ENCODE peak calls at places on chromosomes 6 and 20, in six cellular contexts. One of them, this sample, is unnamed.

GRCh38 chr20:50810842-50811241 is 16.0 kb downstream of the BCAS4 start:
- DNase-seq in GM12865: peak; percentile 81
- DNase-seq in sigmoid colon: no peak
- DNase-seq in dorsolateral prefrontal cortex: no peak
- DNase-seq in left lung: no peak
- DNase-seq in ovary: no peak
- DNase-seq in this sample: no peak

GRCh38 chr6:119331676-119332286 is 17.8 kb downstream of the MAN1A1 start:
- DNase-seq in GM12865: no peak
- DNase-seq in sigmoid colon: no peak
- DNase-seq in dorsolateral prefrontal cortex: no peak
- DNase-seq in left lung: no peak
- DNase-seq in ovary: no peak
- DNase-seq in this sample: no peak

GRCh38 chr20:688809-689208 is 13.2 kb upstream of the SCRT2 start:
- DNase-seq in GM12865: no peak
- DNase-seq in sigmoid colon: no peak
- DNase-seq in dorsolateral prefrontal cortex: no peak
- DNase-seq in left lung: no peak
- DNase-seq in ovary: no peak
- DNase-seq in this sample: no peak

GRCh38 chr20:2246081-2246491 is 49.7 kb upstream of the TGM3 start:
- DNase-seq in GM12865: no peak
- DNase-seq in sigmoid colon: no peak
- DNase-seq in dorsolateral prefrontal cortex: no peak
- DNase-seq in left lung: no peak
- DNase-seq in ovary: no peak
- DNase-seq in this sample: no peak

GRCh38 chr6:74946961-74947360 is 258.9 kb downstream of the COL12A1 start:
- DNase-seq in GM12865: no peak
- DNase-seq in sigmoid colon: no peak
- DNase-seq in dorsolateral prefrontal cortex: no peak
- DNase-seq in left lung: no peak
- DNase-seq in ovary: no peak
- DNase-seq in this sample: no peak

GRCh38 chr6:20415304-20416062 is 13.8 kb downstream of the E2F3 start:
- DNase-seq in GM12865: no peak
- DNase-seq in sigmoid colon: no peak
- DNase-seq in dorsolateral prefrontal cortex: no peak
- DNase-seq in left lung: no peak
- DNase-seq in ovary: no peak
- DNase-seq in this sample: no peak

GRCh38 chr20:5056801-5057599 is 55.7 kb upstream of the SLC23A2 start:
- DNase-seq in GM12865: peak; percentile 67
- DNase-seq in sigmoid colon: no peak
- DNase-seq in dorsolateral prefrontal cortex: peak; percentile 37
- DNase-seq in left lung: peak; percentile 85
- DNase-seq in ovary: no peak
- DNase-seq in this sample: no peak

GRCh38 chr6:108492131-108492766 is 68.5 kb upstream of the FOXO3 start:
- DNase-seq in GM12865: peak; percentile 40
- DNase-seq in sigmoid colon: no peak
- DNase-seq in dorsolateral prefrontal cortex: no peak
- DNase-seq in left lung: no peak
- DNase-seq in ovary: no peak
- DNase-seq in this sample: no peak

GRCh38 chr6:85419046-85419759 is 30.7 kb upstream of the NT5E start:
- DNase-seq in GM12865: peak; percentile 62
- DNase-seq in sigmoid colon: no peak
- DNase-seq in dorsolateral prefrontal cortex: no peak
- DNase-seq in left lung: no peak
- DNase-seq in ovary: peak; percentile 29
- DNase-seq in this sample: no peak

GRCh38 chr6:102562713-102563112 is 1169.2 kb downstream of the GRIK2 start:
- DNase-seq in GM12865: no peak
- DNase-seq in sigmoid colon: no peak
- DNase-seq in dorsolateral prefrontal cortex: no peak
- DNase-seq in left lung: no peak
- DNase-seq in ovary: no peak
- DNase-seq in this sample: no peak

GRCh38 chr6:87115402-87116135 is 20.7 kb upstream of the CGA start:
- DNase-seq in GM12865: peak; percentile 65
- DNase-seq in sigmoid colon: no peak
- DNase-seq in dorsolateral prefrontal cortex: no peak
- DNase-seq in left lung: no peak
- DNase-seq in ovary: no peak
- DNase-seq in this sample: no peak

GRCh38 chr6:32945106-32945761 is 4.4 kb upstream of the HLA-DMB start:
- DNase-seq in GM12865: peak; percentile 88
- DNase-seq in sigmoid colon: no peak
- DNase-seq in dorsolateral prefrontal cortex: no peak
- DNase-seq in left lung: no peak
- DNase-seq in ovary: no peak
- DNase-seq in this sample: no peak

GRCh38 chr20:1144401-1145172 is 26.2 kb downstream of the PSMF1 start:
- DNase-seq in GM12865: no peak
- DNase-seq in sigmoid colon: no peak
- DNase-seq in dorsolateral prefrontal cortex: no peak
- DNase-seq in left lung: no peak
- DNase-seq in ovary: no peak
- DNase-seq in this sample: no peak

GRCh38 chr6:170286934-170287265 is 4.0 kb downstream of the DLL1 start:
- DNase-seq in GM12865: no peak
- DNase-seq in sigmoid colon: no peak
- DNase-seq in dorsolateral prefrontal cortex: no peak
- DNase-seq in left lung: no peak
- DNase-seq in ovary: peak; percentile 50
- DNase-seq in this sample: no peak

GRCh38 chr6:146892613-146893401 is 294.0 kb downstream of the ADGB start:
- DNase-seq in GM12865: no peak
- DNase-seq in sigmoid colon: no peak
- DNase-seq in dorsolateral prefrontal cortex: no peak
- DNase-seq in left lung: no peak
- DNase-seq in ovary: no peak
- DNase-seq in this sample: no peak

GRCh38 chr20:1537731-1538058 is 19.8 kb downstream of the SIRPD start:
- DNase-seq in GM12865: peak; percentile 48
- DNase-seq in sigmoid colon: peak; percentile 73
- DNase-seq in dorsolateral prefrontal cortex: peak; percentile 16
- DNase-seq in left lung: peak; percentile 81
- DNase-seq in ovary: no peak
- DNase-seq in this sample: no peak

GRCh38 chr6:3022765-3023662 is 23.3 kb downstream of the NQO2 start:
- DNase-seq in GM12865: peak; percentile 35
- DNase-seq in sigmoid colon: no peak
- DNase-seq in dorsolateral prefrontal cortex: no peak
- DNase-seq in left lung: peak; percentile 85
- DNase-seq in ovary: no peak
- DNase-seq in this sample: no peak

GRCh38 chr20:18567739-18568091 is 483 bp downstream of the SMIM26 start:
- DNase-seq in GM12865: no peak
- DNase-seq in sigmoid colon: no peak
- DNase-seq in dorsolateral prefrontal cortex: no peak
- DNase-seq in left lung: no peak
- DNase-seq in ovary: no peak
- DNase-seq in this sample: no peak

GRCh38 chr6:73943401-73943800 is 247.4 kb downstream of the CD109 start:
- DNase-seq in GM12865: no peak
- DNase-seq in sigmoid colon: no peak
- DNase-seq in dorsolateral prefrontal cortex: no peak
- DNase-seq in left lung: no peak
- DNase-seq in ovary: no peak
- DNase-seq in this sample: no peak

GRCh38 chr6:5034736-5035135 is 30.9 kb upstream of the RPP40 start:
- DNase-seq in GM12865: no peak
- DNase-seq in sigmoid colon: no peak
- DNase-seq in dorsolateral prefrontal cortex: no peak
- DNase-seq in left lung: no peak
- DNase-seq in ovary: no peak
- DNase-seq in this sample: no peak

GRCh38 chr6:593139-593906 is 63.6 kb downstream of the HUS1B start:
- DNase-seq in GM12865: peak; percentile 75
- DNase-seq in sigmoid colon: no peak
- DNase-seq in dorsolateral prefrontal cortex: peak; percentile 69
- DNase-seq in left lung: no peak
- DNase-seq in ovary: peak; percentile 40
- DNase-seq in this sample: no peak

GRCh38 chr20:21074605-21075336 is 31.4 kb downstream of the LINC00237 start:
- DNase-seq in GM12865: peak; percentile 68
- DNase-seq in sigmoid colon: no peak
- DNase-seq in dorsolateral prefrontal cortex: no peak
- DNase-seq in left lung: no peak
- DNase-seq in ovary: no peak
- DNase-seq in this sample: no peak

GRCh38 chr6:111148110-111148509 is 60.8 kb downstream of the SLC16A10 start:
- DNase-seq in GM12865: no peak
- DNase-seq in sigmoid colon: no peak
- DNase-seq in dorsolateral prefrontal cortex: no peak
- DNase-seq in left lung: no peak
- DNase-seq in ovary: no peak
- DNase-seq in this sample: no peak

GRCh38 chr20:38407321-38407720 is 27.8 kb downstream of the SNHG17 start:
- DNase-seq in GM12865: no peak
- DNase-seq in sigmoid colon: no peak
- DNase-seq in dorsolateral prefrontal cortex: peak; percentile 5
- DNase-seq in left lung: peak; percentile 76
- DNase-seq in ovary: no peak
- DNase-seq in this sample: peak; percentile 56

GRCh38 chr6:2990179-2990931 is 9.3 kb upstream of the NQO2 start:
- DNase-seq in GM12865: no peak
- DNase-seq in sigmoid colon: peak; percentile 74
- DNase-seq in dorsolateral prefrontal cortex: peak; percentile 37
- DNase-seq in left lung: no peak
- DNase-seq in ovary: peak; percentile 42
- DNase-seq in this sample: no peak

GRCh38 chr20:32440069-32440757 is 82.1 kb downstream of the ASXL1 start:
- DNase-seq in GM12865: no peak
- DNase-seq in sigmoid colon: no peak
- DNase-seq in dorsolateral prefrontal cortex: no peak
- DNase-seq in left lung: no peak
- DNase-seq in ovary: no peak
- DNase-seq in this sample: no peak

GRCh38 chr20:51533291-51534172 is 9.0 kb downstream of the NFATC2 start:
- DNase-seq in GM12865: no peak
- DNase-seq in sigmoid colon: no peak
- DNase-seq in dorsolateral prefrontal cortex: no peak
- DNase-seq in left lung: no peak
- DNase-seq in ovary: no peak
- DNase-seq in this sample: no peak

GRCh38 chr6:162147805-162148204 is 579.8 kb downstream of the PRKN start:
- DNase-seq in GM12865: no peak
- DNase-seq in sigmoid colon: no peak
- DNase-seq in dorsolateral prefrontal cortex: no peak
- DNase-seq in left lung: no peak
- DNase-seq in ovary: no peak
- DNase-seq in this sample: no peak
- H3K4me3 ChIP-seq in GM12865: no peak overlapping the region
- H3K4me3 ChIP-seq in sigmoid colon: no peak overlapping the region
- H3K4me3 ChIP-seq in dorsolateral prefrontal cortex: no peak overlapping the region
- H3K4me3 ChIP-seq in left lung: no peak overlapping the region
- H3K4me3 ChIP-seq in ovary: no peak overlapping the region
- H3K4me3 ChIP-seq in this sample: no peak overlapping the region

GRCh38 chr6:56845027-56845426 is 109.9 kb upstream of the BEND6 start:
- DNase-seq in GM12865: no peak
- DNase-seq in sigmoid colon: no peak
- DNase-seq in dorsolateral prefrontal cortex: no peak
- DNase-seq in left lung: no peak
- DNase-seq in ovary: no peak
- DNase-seq in this sample: no peak

GRCh38 chr6:56841751-56842150 is 113.2 kb upstream of the BEND6 start:
- DNase-seq in GM12865: no peak
- DNase-seq in sigmoid colon: no peak
- DNase-seq in dorsolateral prefrontal cortex: no peak
- DNase-seq in left lung: no peak
- DNase-seq in ovary: no peak
- DNase-seq in this sample: no peak

GRCh38 chr6:56841372-56841749 is 113.5 kb upstream of the BEND6 start:
- DNase-seq in GM12865: no peak
- DNase-seq in sigmoid colon: no peak
- DNase-seq in dorsolateral prefrontal cortex: no peak
- DNase-seq in left lung: no peak
- DNase-seq in ovary: no peak
- DNase-seq in this sample: no peak

GRCh38 chr6:56842602-56843475 is 112.1 kb upstream of the BEND6 start:
- DNase-seq in GM12865: peak; percentile 52
- DNase-seq in sigmoid colon: peak; percentile 67
- DNase-seq in dorsolateral prefrontal cortex: no peak
- DNase-seq in left lung: peak; percentile 38
- DNase-seq in ovary: peak; percentile 60
- DNase-seq in this sample: peak; percentile 75

DNA sequence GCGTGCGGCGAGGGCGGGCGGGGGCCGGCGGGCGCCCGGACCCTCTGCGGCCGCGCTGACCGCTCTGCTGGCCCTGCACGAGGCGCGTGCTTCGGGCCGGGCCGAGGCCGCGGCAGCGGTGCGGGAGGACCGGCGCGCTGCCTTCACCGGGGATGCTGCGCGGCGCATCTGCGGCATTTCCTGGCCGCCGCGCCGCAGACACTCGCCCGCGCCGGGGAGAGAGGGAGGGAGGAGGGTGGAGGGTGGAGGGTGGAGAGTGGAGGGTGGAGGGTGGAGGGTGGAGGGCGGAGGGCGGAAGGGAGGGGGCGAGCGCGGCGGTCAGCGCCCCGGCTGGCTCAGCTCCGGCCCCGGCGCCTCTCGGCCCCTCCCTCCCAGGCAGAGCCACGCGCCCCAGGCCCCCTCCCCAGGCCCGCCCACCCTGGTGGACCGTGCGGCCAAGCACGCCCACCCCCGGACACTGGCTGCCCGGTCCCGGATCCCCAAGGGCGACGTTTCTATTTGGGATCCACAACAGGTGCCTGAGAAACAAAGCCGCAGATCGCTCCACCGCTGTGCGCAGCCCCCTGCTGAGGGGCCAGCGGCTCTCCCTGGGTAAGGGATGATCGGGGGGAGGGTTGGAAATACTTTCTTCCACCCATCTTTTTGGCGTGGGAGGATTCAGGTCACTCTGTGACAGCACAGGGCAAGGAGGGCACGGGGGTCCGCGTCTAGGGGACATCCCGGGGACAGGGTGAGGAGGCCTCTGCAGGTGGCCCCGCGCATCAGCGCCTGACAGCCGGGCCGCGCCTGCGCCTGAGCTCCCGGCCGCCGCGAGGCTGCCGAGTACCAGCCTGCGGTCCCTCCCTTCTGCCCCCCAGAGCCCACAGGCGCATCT is 111.2 kb upstream of the BEND6 start:
- DNase-seq in GM12865: peak; percentile 96
- DNase-seq in sigmoid colon: peak; percentile 90
- DNase-seq in dorsolateral prefrontal cortex: peak; percentile 80
- DNase-seq in left lung: peak; percentile 88
- DNase-seq in ovary: peak; percentile 74
- DNase-seq in this sample: peak; percentile 81
- TF ChIP-seq CTCF in GM12865: peak; percentile 70
- TF ChIP-seq CTCF in sigmoid colon: peak; percentile 36
- TF ChIP-seq CTCF in dorsolateral prefrontal cortex: peak; percentile 81
- TF ChIP-seq CTCF in left lung: peak; percentile 38
- TF ChIP-seq CTCF in ovary: no peak
- TF ChIP-seq CTCF in this sample: peak; percentile 56

GRCh38 chr6:12060780-12061619 is 48.9 kb downstream of the HIVEP1 start:
- DNase-seq in GM12865: peak; percentile 96
- DNase-seq in sigmoid colon: peak; percentile 79
- DNase-seq in dorsolateral prefrontal cortex: peak; percentile 82
- DNase-seq in left lung: peak; percentile 86
- DNase-seq in ovary: no peak
- DNase-seq in this sample: no peak
- H3K4me3 ChIP-seq in GM12865: peak overlapping the region; percentile 45
- H3K4me3 ChIP-seq in sigmoid colon: no peak overlapping the region
- H3K4me3 ChIP-seq in dorsolateral prefrontal cortex: peak overlapping the region; percentile 51
- H3K4me3 ChIP-seq in left lung: no peak overlapping the region
- H3K4me3 ChIP-seq in ovary: no peak overlapping the region
- H3K4me3 ChIP-seq in this sample: peak overlapping the region; percentile 25

GRCh38 chr6:122491915-122492537 is 20.4 kb upstream of the SERINC1 start:
- DNase-seq in GM12865: peak; percentile 73
- DNase-seq in sigmoid colon: peak; percentile 76
- DNase-seq in dorsolateral prefrontal cortex: peak; percentile 79
- DNase-seq in left lung: peak; percentile 39
- DNase-seq in ovary: peak; percentile 50
- DNase-seq in this sample: no peak
- TF ChIP-seq CTCF in GM12865: peak; percentile 82
- TF ChIP-seq CTCF in sigmoid colon: no peak
- TF ChIP-seq CTCF in dorsolateral prefrontal cortex: peak; percentile 89
- TF ChIP-seq CTCF in left lung: peak; percentile 77
- TF ChIP-seq CTCF in ovary: peak; percentile 27
- TF ChIP-seq CTCF in this sample: peak; percentile 85

This sample was measured in coronary artery.